ENCODE peak calls at places on chromosomes 5 and 9, in five cellular contexts. P is A549, T is HepG2, F is K562, K is GM12878. U is an unnamed sample.

GRCh38 chr9:6692891-6693361 is 47.4 kb upstream of the GLDC start:
- ATAC-seq in P (no peak), T (no peak), F (no peak), K (no peak), U (no peak)

GRCh38 chr5:126137771-126138474 is 285.3 kb upstream of the GRAMD2B start:
- ATAC-seq in P (no peak), T (no peak), F (no peak), K (no peak), U (no peak)

GRCh38 chr9:2292733-2293132 is 277.6 kb downstream of the SMARCA2 start:
- ATAC-seq in P (no peak), T (no peak), F (no peak), K (no peak), U (no peak)

GRCh38 chr9:111287127-111287526 is 42.9 kb downstream of the OR2K2 start:
- ATAC-seq in P (no peak), T (no peak), F (no peak), K (no peak), U (no peak)

GRCh38 chr5:38323645-38324295 is 65.4 kb downstream of the EGFLAM start:
- ATAC-seq in P (peak), T (no peak), F (no peak), K (no peak), U (peak)

GRCh38 chr5:124790261-124790894 is 43.9 kb upstream of the ZNF608 start:
- ATAC-seq in P (peak), T (no peak), F (no peak), K (no peak), U (no peak)

GRCh38 chr5:109560554-109560953 is 129.2 kb upstream of the MAN2A1 start:
- ATAC-seq in P (no peak), T (no peak), F (peak), K (no peak), U (no peak)

GRCh38 chr5:84549054-84549453 is 164.4 kb upstream of the EDIL3 start:
- ATAC-seq in P (no peak), T (no peak), F (no peak), K (no peak), U (no peak)

GRCh38 chr5:57383093-57383861 is 99.3 kb downstream of the ACTBL2 start:
- ATAC-seq in P (peak), T (peak), F (peak), K (no peak), U (peak)

GRCh38 chr9:8683496-8683895 is 883.9 kb upstream of the DMAC1 start:
- ATAC-seq in P (no peak), T (no peak), F (no peak), K (no peak), U (no peak)

GRCh38 chr5:148956632-148957385 is 106.1 kb downstream of the SH3TC2 start:
- ATAC-seq in P (no peak), T (no peak), F (no peak), K (no peak), U (no peak)

GRCh38 chr5:82470185-82470584 is 192.0 kb upstream of the RPS23 start:
- ATAC-seq in P (peak), T (no peak), F (peak), K (no peak), U (no peak)

GRCh38 chr5:159628703-159629102 is 287.6 kb upstream of the ADRA1B start:
- ATAC-seq in P (no peak), T (no peak), F (peak), K (peak), U (no peak)

GRCh38 chr5:78720997-78721396 is 72.4 kb upstream of the LHFPL2 start:
- ATAC-seq in P (no peak), T (peak), F (no peak), K (no peak), U (no peak)

GRCh38 chr5:154943527-154943926 is 2.7 kb downstream of the MRPL22 start:
- ATAC-seq in P (no peak), T (no peak), F (peak), K (no peak), U (no peak)
- H3K27ac ChIP-seq in P (no peak), T (no peak), F (peak), K (no peak), U (no peak)

GRCh38 chr9:91502475-91502874 is 78.8 kb upstream of the NFIL3 start:
- ATAC-seq in P (no peak), T (no peak), F (no peak), K (no peak), U (no peak)
- TF ChIP-seq EP300 in P (no peak), T (no peak), F (no peak), K (no peak), U (no peak)

GRCh38 chr5:180829711-180830110 is 27.1 kb upstream of the MGAT1 start:
- ATAC-seq in P (no peak), T (no peak), F (no peak), K (no peak), U (no peak)
- H3K27ac ChIP-seq in P (no peak), T (no peak), F (no peak), K (peak), U (no peak)

GRCh38 chr9:137434498-137435380 is 6.4 kb downstream of the ENTPD8 start:
- ATAC-seq in P (no peak), T (no peak), F (no peak), K (no peak), U (no peak)

GRCh38 chr9:137436761-137437600 is 4.2 kb downstream of the ENTPD8 start:
- ATAC-seq in P (no peak), T (no peak), F (no peak), K (no peak), U (no peak)

GRCh38 chr9:137437691-137438590 is 3.2 kb downstream of the ENTPD8 start:
- ATAC-seq in P (no peak), T (no peak), F (no peak), K (no peak), U (no peak)

GRCh38 chr9:137435381-137435891 is 5.7 kb downstream of the ENTPD8 start:
- ATAC-seq in P (peak), T (peak), F (no peak), K (no peak), U (no peak)

DNA sequence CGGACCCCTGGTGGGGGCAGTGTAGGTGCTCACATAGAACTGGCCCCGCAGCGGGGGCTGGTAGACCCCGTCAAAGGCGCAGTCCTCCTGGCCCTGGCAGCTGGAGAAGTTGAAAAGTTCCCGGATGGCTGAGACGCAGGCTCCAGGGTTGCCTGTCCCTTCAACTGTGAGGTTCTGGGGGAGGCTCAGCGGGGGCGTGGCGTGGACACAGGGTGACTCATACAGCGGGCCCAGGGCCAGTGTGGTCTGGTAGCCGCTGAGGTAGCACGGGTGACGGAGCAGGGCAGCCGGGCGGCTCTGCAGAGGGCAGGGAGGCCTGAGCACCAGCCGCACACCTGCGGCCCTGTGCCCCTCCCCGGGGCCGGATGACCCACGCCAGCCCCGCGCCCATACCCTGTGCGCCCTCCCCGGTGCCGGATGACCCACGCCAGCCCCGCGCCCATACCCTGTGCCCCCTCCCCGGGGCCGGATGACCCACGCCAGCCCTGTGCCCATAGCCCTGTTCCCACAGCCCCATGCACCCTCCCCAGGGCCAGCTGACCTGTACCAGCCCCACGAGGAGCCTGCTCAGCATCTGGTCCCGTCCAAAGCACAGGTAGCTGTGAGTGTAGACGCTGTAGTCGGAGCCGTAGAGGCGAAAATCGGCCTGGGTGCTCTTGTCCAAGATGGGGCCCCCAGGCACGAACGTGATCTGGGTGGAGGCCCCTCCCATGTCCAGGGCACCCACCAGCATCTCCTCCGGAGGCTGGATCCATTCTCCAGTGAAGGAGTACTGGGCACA is 5.0 kb downstream of the ENTPD8 start:
- ATAC-seq in P (peak), T (peak), F (peak), K (peak), U (peak)
- TF ChIP-seq EP300 in P (no peak), T (no peak), F (no peak), K (no peak), U (no peak)

GRCh38 chr9:21871256-21871975 is 69.0 kb downstream of the MTAP start:
- ATAC-seq in P (no peak), T (no peak), F (no peak), K (no peak), U (no peak)
- H3K27ac ChIP-seq in P (no peak), T (no peak), F (no peak), K (no peak), U (no peak)

GRCh38 chr5:62372600-62372999 is 31.1 kb downstream of the DIMT1 start:
- ATAC-seq in P (no peak), T (no peak), F (no peak), K (no peak), U (no peak)
- TF ChIP-seq EP300 in P (no peak), T (no peak), F (no peak), K (no peak), U (no peak)

GRCh38 chr5:144101616-144102015 is 68.8 kb downstream of the YIPF5 start:
- ATAC-seq in P (no peak), T (no peak), F (no peak), K (no peak), U (no peak)
- H3K27ac ChIP-seq in P (no peak), T (no peak), F (no peak), K (no peak), U (no peak)

GRCh38 chr5:143701476-143701875 is 110.5 kb upstream of the HMHB1 start:
- ATAC-seq in P (no peak), T (no peak), F (no peak), K (no peak), U (no peak)

GRCh38 chr5:143703659-143704058 is 108.3 kb upstream of the HMHB1 start:
- ATAC-seq in P (no peak), T (no peak), F (no peak), K (no peak), U (no peak)

GRCh38 chr5:143708672-143709071 is 103.3 kb upstream of the HMHB1 start:
- ATAC-seq in P (no peak), T (no peak), F (no peak), K (no peak), U (no peak)

GRCh38 chr5:143707797-143708196 is 104.2 kb upstream of the HMHB1 start:
- ATAC-seq in P (no peak), T (no peak), F (no peak), K (no peak), U (no peak)

DNA sequence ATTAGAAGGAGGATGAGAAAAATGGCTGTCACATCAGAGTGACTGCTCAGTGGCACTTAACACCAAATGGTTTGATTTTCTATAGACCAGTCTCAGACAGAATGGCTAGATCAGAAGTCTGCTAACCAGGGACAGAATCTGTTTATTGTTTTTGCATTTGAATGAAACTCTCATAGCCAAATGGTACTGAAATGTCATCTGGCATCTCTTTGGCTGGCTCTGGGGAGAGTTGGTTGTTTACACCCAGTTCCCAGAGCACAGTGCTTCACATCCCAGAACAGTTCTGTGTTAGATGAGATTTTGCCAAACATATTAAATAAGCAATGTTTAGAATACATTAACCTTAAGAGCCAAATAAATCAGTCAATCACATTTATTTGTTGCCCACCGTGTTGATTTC is 106.5 kb upstream of the HMHB1 start:
- ATAC-seq in P (no peak), T (no peak), F (no peak), K (no peak), U (no peak)
- TF ChIP-seq EP300 in P (no peak), T (no peak), F (no peak), K (no peak), U (no peak)